ENCODE peak calls at places on chromosomes 3 and 15, in six cellular contexts. G is HepG2, K is HCT116, L is K562, S is SK-N-SH, B is GM12878. W is an unnamed sample.
A peak's percentile ranks its signal among the peaks of the same experiment; 100 is the strongest.

GRCh38 chr15:94324835-94325767 is 93.7 kb downstream of the MCTP2 start:
- DNase-seq in G (no peak), K (no peak), L (no peak), S (no peak), B (no peak), W (no peak)

GRCh38 chr15:78907577-78907976 is 34.9 kb downstream of the MORF4L1 start:
- DNase-seq in G (peak; percentile 31), K (no peak), L (peak; percentile 37), S (peak; percentile 62), B (no peak), W (no peak)

GRCh38 chr3:53536282-53536681 is 41.9 kb downstream of the CACNA1D start:
- DNase-seq in G (no peak), K (no peak), L (no peak), S (peak; percentile 55), B (no peak), W (no peak)

GRCh38 chr3:183895296-183895695 is 10.6 kb upstream of the PARL start:
- DNase-seq in G (peak; percentile 44), K (peak; percentile 38), L (peak; percentile 63), S (peak; percentile 84), B (no peak), W (peak; percentile 80)

GRCh38 chr3:172355836-172356235 is 92.4 kb downstream of the GHSR start:
- DNase-seq in G (no peak), K (peak; percentile 27), L (no peak), S (no peak), B (no peak), W (no peak)

GRCh38 chr15:58269455-58270414 is 131.6 kb downstream of the AQP9 start:
- DNase-seq in G (peak; percentile 71), K (peak; percentile 42), L (peak; percentile 59), S (peak; percentile 61), B (peak; percentile 17), W (peak; percentile 81)

GRCh38 chr15:48925714-48926223 is 38.0 kb downstream of the SHC4 start:
- DNase-seq in G (peak; percentile 29), K (peak; percentile 91), L (peak; percentile 68), S (peak; percentile 8), B (no peak), W (no peak)

GRCh38 chr3:36843065-36844051 is 79.0 kb upstream of the DCLK3 start:
- DNase-seq in G (peak; percentile 24), K (peak; percentile 62), L (peak; percentile 66), S (peak; percentile 43), B (peak; percentile 15), W (peak; percentile 70)

GRCh38 chr3:186772886-186773417 is 10.4 kb upstream of the EIF4A2 start:
- DNase-seq in G (no peak), K (no peak), L (no peak), S (peak; percentile 25), B (no peak), W (peak; percentile 75)

GRCh38 chr3:161274691-161275298 is 53.7 kb downstream of the NMD3 start:
- DNase-seq in G (peak; percentile 51), K (peak; percentile 54), L (peak; percentile 69), S (peak; percentile 27), B (no peak), W (no peak)

GRCh38 chr15:92069308-92070244 is 216.1 kb downstream of the SLCO3A1 start:
- DNase-seq in G (no peak), K (peak; percentile 39), L (peak; percentile 3), S (no peak), B (peak; percentile 44), W (no peak)

GRCh38 chr3:105907790-105908189 is 39.0 kb upstream of the CBLB start:
- DNase-seq in G (no peak), K (no peak), L (no peak), S (no peak), B (peak; percentile 25), W (no peak)

GRCh38 chr3:190338717-190339116 is 16.5 kb upstream of the CLDN1 start:
- DNase-seq in G (no peak), K (peak; percentile 13), L (no peak), S (no peak), B (no peak), W (no peak)

GRCh38 chr3:51500632-51501131 is 867 bp upstream of the DCAF1 start:
- DNase-seq in G (no peak), K (no peak), L (no peak), S (no peak), B (no peak), W (no peak)

GRCh38 chr3:8733332-8734094 is at the start of gene CAV3:
- DNase-seq in G (no peak), K (no peak), L (no peak), S (no peak), B (no peak), W (no peak)

GRCh38 chr3:122969585-122970453 is 57.7 kb downstream of the SEMA5B start:
- DNase-seq in G (no peak), K (no peak), L (no peak), S (no peak), B (no peak), W (no peak)

GRCh38 chr3:129576514-129577345 is 29.7 kb downstream of the PLXND1 start:
- DNase-seq in G (peak; percentile 33), K (no peak), L (no peak), S (no peak), B (peak; percentile 35), W (peak; percentile 74)

GRCh38 chr3:75118805-75119204 is 504.3 kb upstream of the CNTN3 start:
- DNase-seq in G (no peak), K (no peak), L (no peak), S (no peak), B (no peak), W (no peak)

GRCh38 chr15:66739287-66739686 is 37.3 kb downstream of the SMAD6 start:
- DNase-seq in G (no peak), K (no peak), L (no peak), S (no peak), B (no peak), W (no peak)

GRCh38 chr3:197830308-197830966 is 39.4 kb downstream of the LRCH3 start:
- DNase-seq in G (no peak), K (no peak), L (no peak), S (no peak), B (no peak), W (no peak)

GRCh38 chr3:189349772-189350171 is 178.0 kb downstream of the TPRG1 start:
- DNase-seq in G (no peak), K (no peak), L (no peak), S (no peak), B (no peak), W (no peak)

GRCh38 chr15:65302061-65302460 is 2.4 kb upstream of the RNU5B-1 start:
- DNase-seq in G (no peak), K (no peak), L (no peak), S (no peak), B (no peak), W (no peak)

GRCh38 chr3:72265250-72265649 is 480.3 kb upstream of the PROK2 start:
- DNase-seq in G (no peak), K (peak; percentile 21), L (peak; percentile 55), S (no peak), B (no peak), W (no peak)
- TF ChIP-seq JUND in G (no peak), K (no peak), L (peak; percentile 31), S (no peak), B (no peak), W (no peak)

GRCh38 chr3:113051222-113051804 is 60.5 kb downstream of the GTPBP8 start:
- DNase-seq in G (peak; percentile 56), K (peak; percentile 71), L (peak; percentile 73), S (peak; percentile 68), B (peak; percentile 63), W (peak; percentile 82)
- TF ChIP-seq JUND in G (peak; percentile 83), K (peak; percentile 59), L (peak; percentile 94), S (peak; percentile 81), B (peak; percentile 99), W (peak; percentile 78)

DNA sequence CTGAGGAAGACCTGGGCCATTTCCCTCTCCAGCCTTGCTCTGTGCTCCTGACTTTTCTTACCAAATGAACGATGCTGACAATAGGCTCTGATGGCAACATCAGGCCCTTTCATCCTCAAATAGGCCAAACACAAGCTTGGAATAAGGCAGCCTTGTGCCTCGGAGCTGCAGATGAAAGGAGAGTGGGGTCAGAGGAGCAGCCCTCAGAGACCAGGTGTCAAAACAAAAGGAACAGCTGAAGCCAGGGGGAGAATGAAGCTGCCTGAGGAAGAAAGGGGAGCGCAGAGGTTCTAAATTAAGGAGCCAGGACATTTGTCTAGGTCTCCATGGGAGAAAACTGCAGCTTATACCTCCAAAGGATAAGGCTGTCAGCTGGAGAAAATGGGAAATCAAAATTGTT is 5.1 kb downstream of the BFSP2 start:
- DNase-seq in G (no peak), K (no peak), L (no peak), S (no peak), B (no peak), W (no peak)
- TF ChIP-seq JUND in G (no peak), K (no peak), L (no peak), S (no peak), B (no peak), W (no peak)

DNA sequence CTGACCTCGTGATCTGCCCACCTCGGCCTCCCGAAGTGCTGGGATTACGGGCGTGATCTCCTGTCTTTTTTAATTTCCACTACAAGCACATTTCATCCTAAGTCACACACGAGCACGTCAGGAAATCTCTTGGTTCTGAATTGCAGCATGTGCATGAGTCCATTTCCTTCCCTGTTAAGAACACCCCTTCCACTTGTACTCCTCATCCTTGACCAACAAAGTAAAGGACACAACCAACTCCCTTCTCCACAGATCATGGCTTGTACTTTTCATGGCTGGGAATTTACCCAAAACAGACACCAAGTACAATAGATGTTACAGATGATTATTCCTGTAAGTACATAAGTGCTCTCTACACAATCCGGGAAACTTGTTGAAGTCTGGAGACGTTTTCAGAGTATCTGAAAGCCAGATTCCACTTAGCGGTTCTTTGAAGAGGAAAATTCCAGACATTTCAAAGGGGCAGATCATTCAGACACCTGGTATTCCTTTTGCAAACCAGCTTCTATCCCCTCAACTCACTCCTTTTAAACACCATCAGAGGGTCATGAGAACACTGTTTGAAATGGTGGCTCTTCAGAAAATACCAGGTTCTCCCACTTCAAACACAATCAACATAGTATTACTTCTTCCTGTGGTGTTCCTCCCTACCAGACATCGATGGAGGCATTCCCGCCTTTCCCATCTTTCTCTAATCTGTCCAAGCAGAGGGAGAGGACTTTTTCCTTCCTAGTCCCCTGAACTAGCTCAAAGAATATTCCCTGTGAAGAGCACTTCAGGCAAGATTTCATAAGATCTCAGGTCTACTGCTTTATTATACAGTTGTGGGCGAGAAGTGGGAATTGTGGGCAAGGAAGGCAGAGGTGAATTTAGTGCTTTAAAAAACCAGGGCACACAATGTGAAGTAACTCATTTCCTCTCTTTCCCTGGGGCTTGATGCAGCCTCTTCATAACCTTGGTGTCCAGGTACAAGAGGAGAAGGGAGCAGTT is 80.1 kb upstream of the TSC22D2 start:
- DNase-seq in G (no peak), K (no peak), L (no peak), S (no peak), B (no peak), W (no peak)
- TF ChIP-seq JUND in G (no peak), K (no peak), L (no peak), S (no peak), B (no peak), W (no peak)